ENCODE peak calls at places on chromosomes 4 and X, in ten cellular contexts. E, I, M, H, K, W, R, P, U and Y are unnamed samples.

GRCh38 chr4:184146951-184147350 is 70.7 kb downstream of the ENPP6 start:
- DNase-seq in K (no peak), E (no peak), W (no peak), H (no peak), M (no peak), P (no peak), U (no peak), I (no peak), R (no peak), Y (no peak)

GRCh38 chrX:127621780-127622179 is 430.4 kb downstream of the ACTRT1 start:
- DNase-seq in P (no peak), E (no peak), W (no peak), U (no peak), R (no peak), H (no peak), M (no peak), K (no peak), I (no peak), Y (no peak)

GRCh38 chrX:24619647-24620046 is 27.5 kb downstream of the PCYT1B start:
- DNase-seq in R (no peak), U (no peak), W (no peak), M (no peak), K (no peak), P (no peak), H (no peak), I (peak; percentile 63), E (peak; percentile 18), Y (no peak)

GRCh38 chr4:56086073-56086521 is 137.4 kb downstream of the CEP135 start:
- DNase-seq in P (no peak), I (no peak), H (no peak), K (no peak), R (no peak), M (no peak), E (no peak), W (no peak), U (no peak), Y (no peak)

GRCh38 chr4:81826336-81826735 is 354.6 kb upstream of the RASGEF1B start:
- DNase-seq in U (no peak), R (no peak), K (no peak), E (no peak), H (no peak), W (no peak), P (no peak), M (no peak), I (no peak), Y (no peak)

GRCh38 chrX:40646489-40647306 is 663 bp downstream of the CXorf38 start:
- DNase-seq in P (peak; percentile 22), R (peak; percentile 48), U (peak; percentile 70), E (peak; percentile 50), W (peak; percentile 58), H (peak; percentile 54), M (peak; percentile 5), K (peak; percentile 19), I (peak; percentile 67), Y (peak; percentile 91)

GRCh38 chrX:13899607-13900006 is 82.7 kb upstream of the GPM6B start:
- DNase-seq in U (no peak), R (no peak), M (no peak), H (no peak), K (no peak), E (no peak), P (peak; percentile 36), I (peak; percentile 86), W (peak; percentile 73), Y (no peak)

GRCh38 chrX:38304010-38304409 is 23.3 kb downstream of the RPGR start:
- DNase-seq in I (peak; percentile 21), P (no peak), K (no peak), M (no peak), E (no peak), U (no peak), R (no peak), W (no peak), H (no peak), Y (no peak)

GRCh38 chr4:1833307-1834046 is 22.5 kb downstream of the LETM1 start:
- DNase-seq in I (no peak), U (no peak), E (no peak), H (no peak), W (no peak), K (no peak), M (no peak), R (no peak), P (no peak), Y (no peak)

GRCh38 chr4:1836650-1837049 is 19.3 kb downstream of the LETM1 start:
- DNase-seq in U (no peak), H (no peak), I (no peak), P (no peak), W (no peak), R (no peak), K (no peak), E (no peak), M (no peak), Y (no peak)

GRCh38 chr4:1834047-1834769 is 21.7 kb downstream of the LETM1 start:
- DNase-seq in I (no peak), E (no peak), U (no peak), H (no peak), K (no peak), W (no peak), P (no peak), M (no peak), R (no peak), Y (no peak)

GRCh38 chr4:1839306-1839705 is 16.6 kb downstream of the LETM1 start:
- DNase-seq in K (no peak), I (no peak), M (no peak), R (no peak), P (no peak), W (no peak), E (no peak), H (no peak), U (no peak), Y (no peak)

DNA sequence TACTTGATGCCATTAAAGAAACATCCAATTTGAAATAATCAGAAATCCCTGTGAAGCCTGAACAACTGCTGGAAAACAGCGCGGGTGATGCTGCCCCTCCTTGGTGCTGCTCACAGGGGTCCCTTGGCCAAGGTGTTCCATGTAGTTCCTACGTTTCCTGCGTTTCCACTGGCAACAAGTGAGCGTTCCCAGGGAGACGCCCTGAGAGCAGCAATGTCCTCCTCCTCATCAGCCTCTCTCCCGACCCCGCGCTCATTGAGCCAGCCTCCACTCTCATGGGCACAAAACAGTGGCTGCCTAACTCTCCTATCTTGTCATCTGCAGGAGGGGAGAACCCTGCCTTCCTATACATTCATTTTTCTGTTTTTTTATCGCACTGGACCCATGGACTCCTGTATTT is 18.9 kb downstream of the LETM1 start:
- DNase-seq in H (no peak), I (no peak), W (no peak), M (no peak), K (no peak), R (no peak), P (no peak), E (no peak), U (no peak), Y (no peak)
- H3K4me1 ChIP-seq in H (no peaks in the 10 kb centered on the region), I (no peaks in the 10 kb centered on the region), W (no peaks in the 10 kb centered on the region), M (no peaks in the 10 kb centered on the region), K (no peaks in the 10 kb centered on the region), R (no peaks in the 10 kb centered on the region), P (no peaks in the 10 kb centered on the region), E (no peaks in the 10 kb centered on the region), U (no peaks in the 10 kb centered on the region), Y (no peaks in the 10 kb centered on the region)

GRCh38 chr4:76702440-76703122 is 195.4 kb downstream of the SOWAHB start:
- DNase-seq in K (peak; percentile 60), R (no peak), M (no peak), W (no peak), P (no peak), I (no peak), U (no peak), E (no peak), H (no peak), Y (no peak)

GRCh38 chr4:76703123-76703490 is 194.8 kb downstream of the SOWAHB start:
- DNase-seq in H (no peak), R (no peak), I (peak; percentile 69), U (no peak), W (no peak), P (no peak), E (no peak), M (no peak), K (no peak), Y (no peak)

GRCh38 chr4:76705497-76705896 is 192.4 kb downstream of the SOWAHB start:
- DNase-seq in H (no peak), E (no peak), W (no peak), U (no peak), I (no peak), R (no peak), P (no peak), K (no peak), M (no peak), Y (no peak)

GRCh38 chr4:76703676-76704075 is 194.3 kb downstream of the SOWAHB start:
- DNase-seq in W (no peak), R (no peak), E (no peak), P (no peak), I (peak; percentile 38), M (no peak), U (no peak), K (no peak), H (no peak), Y (no peak)

DNA sequence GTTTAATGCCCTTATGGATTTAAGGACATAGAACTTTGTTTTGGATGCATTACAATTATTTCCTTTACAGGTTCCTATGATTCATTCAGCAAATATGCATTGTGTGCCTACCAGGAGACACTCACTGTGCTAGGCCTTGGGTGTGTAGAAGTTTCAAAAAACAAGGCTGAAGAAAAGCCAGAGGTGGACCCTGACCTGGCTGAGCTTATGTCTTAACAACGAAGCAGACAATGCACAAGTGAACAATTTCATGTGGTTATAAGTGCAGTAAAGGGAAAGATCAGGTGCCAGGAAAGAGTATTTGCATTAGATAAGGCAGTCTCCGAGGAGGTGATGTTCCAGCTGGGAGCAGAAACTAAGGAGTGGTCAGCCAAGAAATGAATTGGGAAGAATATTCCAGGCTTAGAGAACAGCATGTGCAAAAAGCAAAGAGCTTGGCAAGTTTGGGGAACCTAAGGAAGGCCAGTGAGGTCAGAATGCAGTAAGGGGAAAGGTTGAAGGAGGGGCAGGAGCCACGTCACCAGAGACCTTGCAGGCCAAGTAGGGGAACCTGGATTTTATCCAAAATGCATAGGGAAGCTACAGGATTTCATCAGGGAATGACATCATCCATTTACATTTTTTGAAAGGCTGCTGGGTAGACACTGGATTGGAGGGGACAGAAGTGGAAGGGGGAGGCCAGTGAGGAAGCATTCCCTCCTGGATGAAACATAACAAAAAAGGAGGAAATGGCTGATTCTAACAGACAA is 193.6 kb downstream of the SOWAHB start:
- DNase-seq in H (no peak), K (no peak), R (no peak), W (peak; percentile 73), E (peak; percentile 32), I (peak; percentile 50), M (no peak), P (no peak), U (no peak), Y (no peak)
- H3K4me1 ChIP-seq in H (no peaks in the 10 kb centered on the region), K (peaks cover 72% of the 10 kb centered on the region), R (no peaks in the 10 kb centered on the region), W (peaks cover 38% of the 10 kb centered on the region), E (peaks cover 8% of the 10 kb centered on the region), I (peaks cover 39% of the 10 kb centered on the region), M (no peaks in the 10 kb centered on the region), P (no peaks in the 10 kb centered on the region), U (peaks cover 35% of the 10 kb centered on the region), Y (no peaks in the 10 kb centered on the region)

GRCh38 chr4:137531951-137532868 is at the start of gene PCDH18:
- DNase-seq in E (peak; percentile 89), R (no peak), I (peak; percentile 96), W (peak; percentile 57), U (peak; percentile 70), M (peak; percentile 9), H (peak; percentile 64), K (peak; percentile 84), P (peak; percentile 97), Y (no peak)

GRCh38 chr4:137532869-137533236 is 559 bp upstream of the PCDH18 start:
- DNase-seq in K (peak; percentile 69), E (no peak), I (peak; percentile 60), P (no peak), W (no peak), R (no peak), M (peak; percentile 7), H (no peak), U (no peak), Y (no peak)

GRCh38 chr4:137533855-137534254 is 1.6 kb upstream of the PCDH18 start:
- DNase-seq in U (no peak), K (no peak), E (no peak), I (no peak), R (no peak), M (no peak), W (no peak), P (no peak), H (no peak), Y (no peak)

GRCh38 chr4:137535718-137536117 is 3.4 kb upstream of the PCDH18 start:
- DNase-seq in U (no peak), E (no peak), W (no peak), I (no peak), R (no peak), H (no peak), K (no peak), P (no peak), M (no peak), Y (no peak)

DNA sequence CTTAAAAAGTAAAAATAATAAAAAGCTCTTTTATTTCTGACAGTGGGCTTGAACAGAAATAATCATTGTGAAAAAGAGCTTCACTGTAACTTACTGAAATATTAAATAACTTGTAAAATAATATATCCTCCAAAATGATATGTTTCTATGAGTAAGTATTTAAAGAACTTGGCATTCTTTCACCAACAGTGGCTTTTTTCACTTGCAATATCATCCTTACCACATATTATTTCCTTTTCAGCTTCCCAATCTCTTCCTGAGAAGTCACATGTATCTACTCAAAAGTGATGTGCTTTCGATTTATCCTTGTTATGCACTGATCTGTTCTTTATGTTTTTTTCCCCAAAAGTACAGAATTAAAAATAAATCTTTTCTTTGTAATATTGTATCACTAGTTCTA is 2.2 kb upstream of the PCDH18 start:
- DNase-seq in E (no peak), I (peak; percentile 65), P (no peak), W (no peak), R (no peak), M (no peak), K (no peak), H (no peak), U (no peak), Y (no peak)
- H3K4me1 ChIP-seq in E (no peaks in the 10 kb centered on the region), I (peaks cover 23% of the 10 kb centered on the region), P (no peaks in the 10 kb centered on the region), W (peaks cover 7% of the 10 kb centered on the region), R (no peaks in the 10 kb centered on the region), M (no peaks in the 10 kb centered on the region), K (peaks cover 7% of the 10 kb centered on the region), H (no peaks in the 10 kb centered on the region), U (no peaks in the 10 kb centered on the region), Y (peaks cover 9% of the 10 kb centered on the region)

DNA sequence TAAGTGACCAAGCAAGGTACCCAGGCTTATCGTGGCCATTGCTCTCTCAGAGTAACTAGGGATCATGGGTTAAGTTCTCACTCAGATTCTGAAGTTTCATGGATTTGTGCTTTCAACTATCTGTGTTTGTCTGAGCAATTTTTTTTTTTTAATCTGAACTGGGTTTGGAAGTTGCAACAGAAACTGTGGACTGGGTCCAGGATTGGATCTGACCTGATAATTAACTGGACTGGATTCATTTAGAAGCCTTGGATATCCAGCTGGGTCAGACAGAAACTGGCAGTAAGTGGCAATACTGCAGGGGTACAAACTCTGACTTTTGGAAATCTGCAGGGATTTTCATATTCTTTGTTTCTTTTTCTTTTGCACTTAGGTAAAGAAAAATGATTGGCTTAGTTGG is 38.7 kb upstream of the FGF2 start:
- DNase-seq in K (no peak), M (no peak), W (no peak), P (no peak), I (no peak), U (no peak), H (no peak), R (no peak), E (no peak), Y (no peak)
- H3K4me1 ChIP-seq in K (peaks cover 6% of the 10 kb centered on the region), M (no peaks in the 10 kb centered on the region), W (peaks cover 8% of the 10 kb centered on the region), P (no peaks in the 10 kb centered on the region), I (peaks cover 21% of the 10 kb centered on the region), U (no peaks in the 10 kb centered on the region), H (no peaks in the 10 kb centered on the region), R (no peaks in the 10 kb centered on the region), E (no peaks in the 10 kb centered on the region), Y (no peaks in the 10 kb centered on the region)